ENCODE peak calls at places on chromosomes 13 and 19, in four cellular contexts. Z is WTC11, M is astrocyte of the spinal cord, R is AG09319. A is an unnamed sample.

GRCh38 chr13:39034085-39034484 is 3.8 kb downstream of the PROSER1 start:
- DNase-seq in Z (no peak), M (no peak), R (no peak), A (no peak)

GRCh38 chr19:17777840-17778620 is 16.9 kb upstream of the B3GNT3 start:
- DNase-seq in Z (peak; percentile 96), M (peak; percentile 16), R (no peak), A (peak; percentile 35)

GRCh38 chr13:113452942-113453901 is at the start of gene ADPRHL1:
- DNase-seq in R (no peak), M (no peak), Z (no peak), A (no peak)

GRCh38 chr19:15252398-15253018 is 20.3 kb upstream of the EPHX3 start:
- DNase-seq in R (peak; percentile 22), Z (peak; percentile 42), M (peak; percentile 46), A (no peak)

GRCh38 chr13:101487046-101487830 is 34.8 kb downstream of the ITGBL1 start:
- DNase-seq in M (no peak), Z (no peak), R (no peak), A (no peak)

GRCh38 chr13:73025212-73026012 is 33.4 kb upstream of the KLF5 start:
- DNase-seq in R (no peak), Z (no peak), M (peak; percentile 13), A (no peak)

GRCh38 chr13:38564751-38565150 is 122.1 kb upstream of the FREM2 start:
- DNase-seq in Z (no peak), R (no peak), M (no peak), A (no peak)

GRCh38 chr13:100089633-100090032 is 740 bp downstream of the PCCA start:
- DNase-seq in M (peak; percentile 24), Z (no peak), R (no peak), A (no peak)

GRCh38 chr19:55340144-55340783 is 588 bp downstream of the KMT5C start:
- DNase-seq in M (no peak), Z (no peak), R (no peak), A (no peak)

GRCh38 chr19:44848036-44848804 is 2.1 kb downstream of the NECTIN2 start:
- DNase-seq in Z (peak; percentile 38), M (peak; percentile 57), R (no peak), A (no peak)

GRCh38 chr19:11227201-11227886 is 12.1 kb upstream of the ANGPTL8 start:
- DNase-seq in R (no peak), Z (peak; percentile 92), M (no peak), A (no peak)

GRCh38 chr19:6501740-6502648 is at the start of gene TUBB4A:
- DNase-seq in M (no peak), Z (peak; percentile 50), R (no peak), A (no peak)

GRCh38 chr19:35963514-35963913 is 27.3 kb downstream of the LRFN3 start:
- DNase-seq in Z (peak; percentile 78), R (no peak), M (peak; percentile 56), A (no peak)

GRCh38 chr13:48500652-48501197 is 32.2 kb downstream of the RCBTB2 start:
- DNase-seq in Z (no peak), M (peak; percentile 84), R (peak; percentile 83), A (no peak)

GRCh38 chr13:109836629-109837607 is 50.5 kb upstream of the IRS2 start:
- DNase-seq in M (no peak), R (no peak), Z (no peak), A (no peak)

GRCh38 chr19:17103177-17103576 is 27.6 kb downstream of the MYO9B start:
- DNase-seq in R (no peak), M (peak; percentile 39), Z (peak; percentile 70), A (no peak)

GRCh38 chr19:56725829-56726424 is 54.4 kb upstream of the ZNF835 start:
- DNase-seq in Z (no peak), R (no peak), M (no peak), A (no peak)

GRCh38 chr13:109345433-109345941 is 440.9 kb downstream of the IRS2 start:
- DNase-seq in Z (no peak), R (no peak), M (peak; percentile 79), A (no peak)

GRCh38 chr19:11141937-11142527 is 13.6 kb downstream of the SPC24 start:
- DNase-seq in R (no peak), M (no peak), Z (no peak), A (no peak)

GRCh38 chr13:51397262-51397933 is 55.4 kb downstream of the INTS6 start:
- DNase-seq in R (peak; percentile 48), M (peak; percentile 61), Z (no peak), A (no peak)

GRCh38 chr19:13463296-13463695 is 43.0 kb downstream of the CACNA1A start:
- DNase-seq in R (no peak), Z (peak; percentile 78), M (peak; percentile 3), A (no peak)

GRCh38 chr19:38023245-38023644 is 116.2 kb downstream of the SIPA1L3 start:
- DNase-seq in M (peak; percentile 46), Z (no peak), R (no peak), A (no peak)

GRCh38 chr19:10505583-10506229 is 2.5 kb upstream of the KEAP1 start:
- DNase-seq in Z (peak; percentile 90), M (peak; percentile 55), R (no peak), A (peak; percentile 76)

GRCh38 chr19:44663996-44664395 is 7.3 kb upstream of the CEACAM19 start:
- DNase-seq in Z (no peak), R (no peak), M (no peak), A (no peak)

GRCh38 chr19:45051929-45052579 is 13.2 kb downstream of the CLASRP start:
- DNase-seq in R (no peak), M (no peak), Z (no peak), A (no peak)

GRCh38 chr13:27997904-27998522 is 9.5 kb upstream of the URAD start:
- DNase-seq in M (peak; percentile 29), Z (peak; percentile 76), R (no peak), A (no peak)

GRCh38 chr19:2440515-2440914 is 13.1 kb upstream of the TIMM13 start:
- DNase-seq in R (no peak), M (no peak), Z (no peak), A (no peak)

GRCh38 chr13:80100636-80101035 is 240.3 kb downstream of the SPRY2 start:
- DNase-seq in R (no peak), Z (no peak), M (no peak), A (no peak)

GRCh38 chr13:40235160-40235796 is 431.2 kb downstream of the FOXO1 start:
- DNase-seq in R (peak; percentile 30), M (no peak), Z (no peak), A (no peak)

GRCh38 chr19:41426952-41427646 is at the start of gene B3GNT8:
- DNase-seq in R (peak; percentile 25), Z (peak; percentile 89), M (peak; percentile 64), A (no peak)

GRCh38 chr13:37481858-37482227 is 116.7 kb downstream of the POSTN start:
- DNase-seq in Z (no peak), M (no peak), R (no peak), A (no peak)

GRCh38 chr13:21616880-21617279 is 12.9 kb upstream of the MICU2 start:
- DNase-seq in R (no peak), Z (no peak), M (no peak), A (no peak)

GRCh38 chr19:38194061-38194701 is 29.8 kb downstream of the DPF1 start:
- DNase-seq in M (no peak), R (no peak), Z (no peak), A (no peak)

GRCh38 chr13:19158006-19158405 is 23.6 kb downstream of the TUBA3C start:
- DNase-seq in Z (no peak), M (no peak), R (no peak), A (no peak)

GRCh38 chr19:2711175-2711936 is 8.9 kb upstream of the GNG7 start:
- DNase-seq in R (no peak), Z (no peak), M (peak; percentile 50), A (no peak)

GRCh38 chr19:30049844-30050667 is 108.0 kb downstream of the URI1 start:
- DNase-seq in R (no peak), Z (no peak), M (no peak), A (no peak)

GRCh38 chr19:30044273-30045259 is 102.5 kb downstream of the URI1 start:
- DNase-seq in M (no peak), R (no peak), Z (no peak), A (no peak)

GRCh38 chr19:30049226-30049625 is 107.2 kb downstream of the URI1 start:
- DNase-seq in R (no peak), M (no peak), Z (no peak), A (no peak)

GRCh38 chr19:30047355-30047895 is 105.4 kb downstream of the URI1 start:
- DNase-seq in Z (no peak), M (no peak), R (no peak), A (no peak)

GRCh38 chr19:30046522-30046921 is 104.5 kb downstream of the URI1 start:
- DNase-seq in Z (no peak), R (no peak), M (peak; percentile 72), A (no peak)
- TF ChIP-seq CTCF in Z (no peak), R (peak; percentile 46), M (peak; percentile 64), A (no peak)

GRCh38 chr13:66462187-66462586 is 767.9 kb downstream of the PCDH9 start:
- DNase-seq in M (no peak), R (no peak), Z (no peak), A (no peak)
- TF ChIP-seq CTCF in M (no peak), R (no peak), Z (no peak), A (no peak)

GRCh38 chr19:49916839-49917733 is 11.9 kb upstream of the ATF5 start:
- DNase-seq in M (no peak), R (no peak), Z (peak; percentile 62), A (no peak)
- TF ChIP-seq CTCF in M (peak; percentile 28), R (no peak), Z (peak; percentile 18), A (no peak)

GRCh38 chr19:1401138-1401888 is at the start of gene GAMT:
- DNase-seq in M (no peak), R (no peak), Z (peak; percentile 51), A (no peak)
- TF ChIP-seq CTCF in M (peak; percentile 20), R (peak; percentile 17), Z (no peak), A (no peak)

DNA sequence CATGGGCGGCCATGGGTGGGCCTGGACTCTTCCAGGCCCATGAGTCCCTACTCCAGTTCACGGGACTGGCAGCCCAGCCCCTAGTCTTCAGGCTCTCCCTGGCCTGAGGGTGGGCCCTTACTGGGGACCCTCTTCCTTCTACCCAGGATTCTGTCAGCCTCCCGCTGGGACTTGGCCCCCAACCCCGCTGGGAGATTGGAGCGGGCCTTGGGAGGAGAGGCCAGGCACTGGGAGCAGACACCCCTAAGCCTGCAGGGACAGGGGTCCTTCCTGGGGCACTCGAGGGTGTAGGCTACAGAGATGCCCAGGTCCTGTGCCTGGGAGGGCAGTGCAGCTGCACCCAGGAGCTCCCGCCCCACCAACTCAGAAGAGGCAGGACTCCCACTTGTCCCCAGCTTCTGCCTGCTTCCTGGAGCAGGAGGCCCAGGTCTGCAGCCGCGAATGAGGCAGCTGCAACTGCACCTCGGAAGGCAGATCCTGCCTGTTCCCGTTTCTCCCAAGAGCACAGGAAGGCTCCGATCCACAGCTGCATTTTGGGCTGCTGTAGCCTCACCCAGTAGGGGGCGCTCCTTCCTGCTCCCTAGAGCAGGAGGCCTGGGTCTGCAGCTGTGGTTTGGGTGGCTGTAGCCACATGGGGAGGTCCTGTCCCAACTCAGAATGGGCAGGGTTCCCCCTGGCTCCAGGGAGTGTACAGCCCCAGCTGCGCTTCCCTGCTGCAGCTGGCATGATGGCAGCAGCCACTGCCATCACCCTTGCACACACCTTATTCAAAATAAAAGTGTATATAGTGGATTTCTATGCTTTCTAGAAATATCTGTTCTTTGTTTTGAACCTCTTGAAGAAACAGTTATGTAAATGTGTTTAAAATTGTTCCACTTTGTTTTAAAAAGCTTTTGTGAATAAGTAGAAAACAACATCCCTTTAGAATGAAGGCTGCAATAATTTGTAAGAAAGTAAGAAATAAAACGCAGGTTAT is 46.8 kb downstream of the TEX26 start:
- DNase-seq in Z (peak; percentile 92), R (no peak), M (no peak), A (no peak)
- TF ChIP-seq CTCF in Z (peak; percentile 83), R (peak; percentile 46), M (peak; percentile 61), A (no peak)

A was measured in omental fat pad.